ENCODE peak calls at places on chromosomes 7 and 10, in eight cellular contexts. One of them, this sample, is unnamed.

GRCh38 chr10:59227136-59227673 is 50.8 kb downstream of the PHYHIPL start:
- DNase-seq in heart left ventricle: no peak
- DNase-seq in fibroblast of lung: no peak
- DNase-seq in cardiac muscle cell: no peak
- DNase-seq in IMR-90: no peak
- DNase-seq in AG04450: no peak
- DNase-seq in esophagus squamous epithelium: no peak
- DNase-seq in hepatocyte: no peak
- DNase-seq in this sample: no peak

GRCh38 chr10:37754538-37755323 is 102.7 kb downstream of the ZNF248 start:
- DNase-seq in fibroblast of lung: no peak
- DNase-seq in cardiac muscle cell: no peak
- DNase-seq in heart left ventricle: no peak
- DNase-seq in hepatocyte: no peak
- DNase-seq in AG04450: no peak
- DNase-seq in IMR-90: no peak
- DNase-seq in esophagus squamous epithelium: no peak
- DNase-seq in this sample: no peak

GRCh38 chr10:59971915-59972314 is 65.6 kb upstream of the CCDC6 start:
- DNase-seq in heart left ventricle: no peak
- DNase-seq in IMR-90: no peak
- DNase-seq in AG04450: no peak
- DNase-seq in esophagus squamous epithelium: no peak
- DNase-seq in hepatocyte: peak; percentile 70
- DNase-seq in cardiac muscle cell: peak; percentile 9
- DNase-seq in fibroblast of lung: peak; percentile 34
- DNase-seq in this sample: peak; percentile 37

GRCh38 chr10:76127984-76128589 is 696.7 kb downstream of the LRMDA start:
- DNase-seq in fibroblast of lung: peak; percentile 11
- DNase-seq in esophagus squamous epithelium: no peak
- DNase-seq in AG04450: no peak
- DNase-seq in IMR-90: peak; percentile 13
- DNase-seq in hepatocyte: no peak
- DNase-seq in cardiac muscle cell: no peak
- DNase-seq in heart left ventricle: no peak
- DNase-seq in this sample: no peak

GRCh38 chr7:151860771-151861170 is 16.1 kb downstream of the PRKAG2 start:
- DNase-seq in AG04450: no peak
- DNase-seq in heart left ventricle: peak; percentile 8
- DNase-seq in hepatocyte: no peak
- DNase-seq in esophagus squamous epithelium: no peak
- DNase-seq in fibroblast of lung: no peak
- DNase-seq in IMR-90: no peak
- DNase-seq in cardiac muscle cell: no peak
- DNase-seq in this sample: no peak

GRCh38 chr7:149772821-149773425 is 465 bp downstream of the ZNF467 start:
- DNase-seq in IMR-90: no peak
- DNase-seq in fibroblast of lung: no peak
- DNase-seq in cardiac muscle cell: peak; percentile 56
- DNase-seq in esophagus squamous epithelium: no peak
- DNase-seq in AG04450: no peak
- DNase-seq in heart left ventricle: no peak
- DNase-seq in hepatocyte: peak; percentile 61
- DNase-seq in this sample: no peak

GRCh38 chr7:138239244-138239643 is 163.0 kb downstream of the AKR1D1 start:
- DNase-seq in AG04450: no peak
- DNase-seq in IMR-90: no peak
- DNase-seq in fibroblast of lung: peak; percentile 25
- DNase-seq in heart left ventricle: no peak
- DNase-seq in cardiac muscle cell: no peak
- DNase-seq in hepatocyte: no peak
- DNase-seq in esophagus squamous epithelium: no peak
- DNase-seq in this sample: no peak

GRCh38 chr7:131649003-131649541 is 92.6 kb upstream of the PODXL start:
- DNase-seq in fibroblast of lung: no peak
- DNase-seq in heart left ventricle: no peak
- DNase-seq in cardiac muscle cell: peak; percentile 57
- DNase-seq in hepatocyte: no peak
- DNase-seq in IMR-90: no peak
- DNase-seq in esophagus squamous epithelium: no peak
- DNase-seq in AG04450: no peak
- DNase-seq in this sample: no peak

GRCh38 chr7:143375298-143376034 is 5.7 kb upstream of the ZYX start:
- DNase-seq in IMR-90: no peak
- DNase-seq in hepatocyte: no peak
- DNase-seq in fibroblast of lung: no peak
- DNase-seq in AG04450: no peak
- DNase-seq in heart left ventricle: no peak
- DNase-seq in esophagus squamous epithelium: no peak
- DNase-seq in cardiac muscle cell: no peak
- DNase-seq in this sample: no peak

GRCh38 chr7:114548081-114548480 is 133.5 kb downstream of the FOXP2 start:
- DNase-seq in cardiac muscle cell: no peak
- DNase-seq in esophagus squamous epithelium: no peak
- DNase-seq in AG04450: no peak
- DNase-seq in hepatocyte: no peak
- DNase-seq in heart left ventricle: no peak
- DNase-seq in IMR-90: no peak
- DNase-seq in fibroblast of lung: no peak
- DNase-seq in this sample: no peak

GRCh38 chr7:48285365-48285764 is 114.1 kb downstream of the ABCA13 start:
- DNase-seq in cardiac muscle cell: no peak
- DNase-seq in IMR-90: peak; percentile 83
- DNase-seq in esophagus squamous epithelium: no peak
- DNase-seq in heart left ventricle: no peak
- DNase-seq in hepatocyte: no peak
- DNase-seq in AG04450: peak; percentile 46
- DNase-seq in fibroblast of lung: no peak
- DNase-seq in this sample: no peak

GRCh38 chr7:50818324-50818723 is 35.6 kb upstream of the GRB10 start:
- DNase-seq in cardiac muscle cell: no peak
- DNase-seq in AG04450: no peak
- DNase-seq in IMR-90: no peak
- DNase-seq in hepatocyte: no peak
- DNase-seq in heart left ventricle: no peak
- DNase-seq in esophagus squamous epithelium: no peak
- DNase-seq in fibroblast of lung: no peak
- DNase-seq in this sample: no peak

GRCh38 chr7:101159696-101160674 is 5.4 kb downstream of the VGF start:
- DNase-seq in cardiac muscle cell: no peak
- DNase-seq in esophagus squamous epithelium: no peak
- DNase-seq in hepatocyte: no peak
- DNase-seq in heart left ventricle: no peak
- DNase-seq in IMR-90: peak; percentile 57
- DNase-seq in fibroblast of lung: no peak
- DNase-seq in AG04450: no peak
- DNase-seq in this sample: no peak

GRCh38 chr7:94250124-94250523 is 144.6 kb upstream of the COL1A2 start:
- DNase-seq in IMR-90: no peak
- DNase-seq in fibroblast of lung: no peak
- DNase-seq in heart left ventricle: no peak
- DNase-seq in AG04450: no peak
- DNase-seq in hepatocyte: no peak
- DNase-seq in cardiac muscle cell: no peak
- DNase-seq in esophagus squamous epithelium: no peak
- DNase-seq in this sample: no peak

GRCh38 chr7:24917510-24918239 is 62.3 kb downstream of the OSBPL3 start:
- DNase-seq in cardiac muscle cell: no peak
- DNase-seq in fibroblast of lung: peak; percentile 62
- DNase-seq in esophagus squamous epithelium: no peak
- DNase-seq in hepatocyte: no peak
- DNase-seq in IMR-90: peak; percentile 90
- DNase-seq in heart left ventricle: no peak
- DNase-seq in AG04450: peak; percentile 58
- DNase-seq in this sample: no peak

GRCh38 chr10:99660662-99661369 is 1.5 kb downstream of the ENTPD7 start:
- DNase-seq in IMR-90: peak; percentile 14
- DNase-seq in cardiac muscle cell: no peak
- DNase-seq in hepatocyte: no peak
- DNase-seq in esophagus squamous epithelium: no peak
- DNase-seq in heart left ventricle: no peak
- DNase-seq in AG04450: no peak
- DNase-seq in fibroblast of lung: no peak
- DNase-seq in this sample: no peak

DNA sequence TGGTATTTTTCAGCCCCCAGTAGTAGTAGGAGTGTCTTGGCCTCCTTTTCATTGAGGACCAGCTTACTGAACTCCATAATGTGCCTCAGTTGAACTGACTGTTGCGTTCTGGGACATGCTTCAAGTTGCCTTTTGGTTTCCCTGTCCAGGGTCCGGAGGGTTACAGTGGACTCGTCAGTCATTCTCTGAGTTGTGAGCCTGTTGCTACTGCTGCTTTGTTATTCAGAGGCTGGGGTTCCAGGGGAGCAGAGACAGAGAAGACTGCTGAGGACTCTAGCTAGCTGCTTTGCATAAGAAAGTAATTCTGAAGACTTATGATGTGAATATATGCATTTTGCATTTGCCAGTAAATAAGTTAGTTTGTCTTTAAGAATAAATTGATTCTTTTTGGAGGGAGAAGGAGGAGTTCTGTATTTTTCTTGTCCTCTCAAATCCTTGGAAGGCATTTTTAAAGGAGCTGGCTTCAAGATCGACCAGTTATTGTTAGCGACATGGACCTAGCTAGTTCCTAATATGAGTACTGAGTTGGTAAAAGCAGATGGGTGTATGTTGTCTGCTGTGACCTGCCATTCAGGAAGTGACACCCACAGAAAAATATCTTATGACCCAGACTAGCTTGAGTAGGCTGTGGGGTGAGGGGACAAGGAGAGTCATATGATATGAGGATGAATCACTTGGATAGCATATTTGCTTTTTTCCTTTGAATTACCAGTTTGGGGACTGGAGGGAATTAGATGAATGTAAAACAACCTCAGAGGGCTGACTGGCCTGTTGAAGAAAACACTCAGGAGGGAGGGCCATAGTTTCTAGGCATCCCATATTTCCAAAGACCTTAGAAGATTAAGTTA is 8.3 kb downstream of the PI4K2A start:
- DNase-seq in heart left ventricle: no peak
- DNase-seq in hepatocyte: peak; percentile 61
- DNase-seq in fibroblast of lung: peak; percentile 83
- DNase-seq in esophagus squamous epithelium: no peak
- DNase-seq in cardiac muscle cell: no peak
- DNase-seq in AG04450: peak; percentile 59
- DNase-seq in IMR-90: peak; percentile 96
- DNase-seq in this sample: peak; percentile 41
- H3K4me3 ChIP-seq in heart left ventricle: no peak overlapping the region
- H3K4me3 ChIP-seq in hepatocyte: no peak overlapping the region
- H3K4me3 ChIP-seq in fibroblast of lung: no peak overlapping the region
- H3K4me3 ChIP-seq in esophagus squamous epithelium: no peak overlapping the region
- H3K4me3 ChIP-seq in cardiac muscle cell: no peak overlapping the region
- H3K4me3 ChIP-seq in AG04450: no peak overlapping the region
- H3K4me3 ChIP-seq in IMR-90: no peak overlapping the region
- H3K4me3 ChIP-seq in this sample: no peak overlapping the region

DNA sequence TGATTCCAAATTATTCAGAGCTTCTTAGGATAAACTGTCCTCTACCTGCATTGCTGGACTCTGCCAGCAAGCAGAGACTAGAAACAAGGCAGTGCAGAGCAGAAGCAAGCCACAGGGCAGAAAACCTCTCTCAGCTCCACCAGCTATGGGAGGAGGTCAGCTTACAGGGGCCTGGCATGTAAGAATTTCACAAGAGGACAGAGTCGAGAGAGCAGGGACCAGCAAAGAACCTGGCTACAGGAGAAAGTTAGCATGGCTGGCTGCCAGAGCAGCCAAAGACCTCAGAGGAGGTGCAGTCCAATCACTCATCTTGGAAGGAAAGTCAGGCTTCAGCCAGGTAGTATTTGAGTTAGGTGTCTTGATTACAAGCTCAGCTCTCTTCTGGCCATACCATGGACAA is 62.9 kb downstream of the ENO4 start:
- DNase-seq in hepatocyte: no peak
- DNase-seq in AG04450: no peak
- DNase-seq in cardiac muscle cell: peak; percentile 15
- DNase-seq in fibroblast of lung: no peak
- DNase-seq in heart left ventricle: no peak
- DNase-seq in IMR-90: no peak
- DNase-seq in esophagus squamous epithelium: no peak
- DNase-seq in this sample: no peak
- H3K27ac ChIP-seq in hepatocyte: no peak overlapping the region
- H3K27ac ChIP-seq in AG04450: no peak overlapping the region
- H3K27ac ChIP-seq in cardiac muscle cell: no peak overlapping the region
- H3K27ac ChIP-seq in fibroblast of lung: no peak overlapping the region
- H3K27ac ChIP-seq in heart left ventricle: no peak overlapping the region
- H3K27ac ChIP-seq in IMR-90: no peak overlapping the region
- H3K27ac ChIP-seq in esophagus squamous epithelium: no peak overlapping the region
- H3K27ac ChIP-seq in this sample: no peak overlapping the region

DNA sequence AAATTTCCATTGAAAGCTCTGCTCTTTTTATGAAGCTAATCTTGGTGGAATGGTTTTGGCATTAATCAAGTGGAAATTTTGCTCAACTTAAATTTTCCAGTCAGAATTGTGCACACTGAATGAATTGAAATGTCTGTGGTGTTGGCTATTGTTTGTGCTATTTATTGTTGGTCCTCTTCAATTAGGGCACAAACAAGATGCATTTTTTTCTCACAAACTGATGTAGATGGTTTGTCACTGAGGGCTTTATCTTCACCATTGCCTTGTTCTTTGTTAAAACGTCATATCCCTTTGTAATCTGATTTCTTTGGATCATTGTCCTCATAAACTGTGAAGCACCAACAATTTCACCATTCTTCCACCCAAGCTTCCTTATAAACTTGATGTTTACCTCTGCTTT is 152.1 kb upstream of the RHOBTB1 start:
- DNase-seq in heart left ventricle: no peak
- DNase-seq in cardiac muscle cell: no peak
- DNase-seq in esophagus squamous epithelium: no peak
- DNase-seq in AG04450: no peak
- DNase-seq in IMR-90: no peak
- DNase-seq in fibroblast of lung: no peak
- DNase-seq in hepatocyte: no peak
- DNase-seq in this sample: no peak
- TF ChIP-seq CTCF in heart left ventricle: no peak
- TF ChIP-seq CTCF in cardiac muscle cell: no peak
- TF ChIP-seq CTCF in esophagus squamous epithelium: no peak
- TF ChIP-seq CTCF in AG04450: no peak
- TF ChIP-seq CTCF in IMR-90: no peak
- TF ChIP-seq CTCF in fibroblast of lung: no peak
- TF ChIP-seq CTCF in hepatocyte: no peak
- TF ChIP-seq CTCF in this sample: no peak

DNA sequence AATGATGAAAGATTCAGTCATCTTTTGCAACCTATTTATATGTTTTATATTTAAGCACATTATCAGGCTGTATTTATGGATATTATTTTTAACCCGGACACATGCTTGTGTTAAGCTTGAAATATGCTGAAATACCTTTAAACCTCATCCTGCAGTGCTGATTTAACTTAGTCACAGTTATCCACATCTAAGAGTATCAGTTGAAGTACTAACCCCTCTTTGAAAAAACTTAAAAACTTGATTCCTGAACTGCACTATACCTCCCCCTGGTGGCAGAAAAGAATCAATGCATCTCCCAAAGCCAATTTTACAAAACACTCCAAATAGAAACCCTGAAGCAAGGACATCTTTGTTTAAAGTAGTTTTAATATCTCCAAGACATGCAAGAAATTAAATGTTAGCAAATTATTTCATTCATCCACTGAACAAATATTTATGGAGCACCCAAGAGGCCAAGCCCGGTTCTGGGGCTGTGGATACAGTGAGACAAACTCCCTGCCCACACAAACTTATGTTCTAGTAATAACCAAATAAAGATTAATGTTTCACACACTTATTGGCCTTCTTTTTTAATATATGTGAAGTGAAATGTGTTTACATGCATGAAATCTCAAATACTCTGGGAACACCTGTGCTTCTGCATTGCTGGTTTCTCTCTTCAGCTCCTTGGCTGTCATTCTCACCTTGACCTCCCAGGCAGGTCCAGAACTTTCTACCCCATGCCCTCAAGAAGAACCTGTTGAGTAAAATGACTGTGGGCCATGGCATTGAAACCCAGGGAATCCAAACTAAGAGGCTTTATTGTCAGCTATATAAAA is 44.0 kb downstream of the SVIL start:
- DNase-seq in cardiac muscle cell: peak; percentile 52
- DNase-seq in AG04450: peak; percentile 37
- DNase-seq in IMR-90: peak; percentile 86
- DNase-seq in fibroblast of lung: peak; percentile 86
- DNase-seq in heart left ventricle: no peak
- DNase-seq in esophagus squamous epithelium: no peak
- DNase-seq in hepatocyte: peak; percentile 58
- DNase-seq in this sample: no peak
- H3K4me3 ChIP-seq in cardiac muscle cell: no peak overlapping the region
- H3K4me3 ChIP-seq in AG04450: no peak overlapping the region
- H3K4me3 ChIP-seq in IMR-90: no peak overlapping the region
- H3K4me3 ChIP-seq in fibroblast of lung: no peak overlapping the region
- H3K4me3 ChIP-seq in heart left ventricle: no peak overlapping the region
- H3K4me3 ChIP-seq in esophagus squamous epithelium: no peak overlapping the region
- H3K4me3 ChIP-seq in hepatocyte: no peak overlapping the region
- H3K4me3 ChIP-seq in this sample: no peak overlapping the region